ENCODE peak calls at places on chromosomes 4 and X, in five cellular contexts. F is HepG2, Y is WTC11, M is H1, T is GM12878. X is an unnamed sample.

GRCh38 chr4:128776794-128777216 is 32.7 kb upstream of the JADE1 start:
- DNase-seq in Y (no peak), F (no peak), M (no peak), T (no peak), X (no peak)

GRCh38 chr4:27084685-27085356 is 224.2 kb downstream of the STIM2 start:
- DNase-seq in Y (peak), M (no peak), T (no peak), F (no peak), X (peak)

GRCh38 chr4:56910172-56910967 is 2.7 kb downstream of the REST start:
- DNase-seq in T (no peak), M (no peak), Y (no peak), F (no peak), X (peak)

GRCh38 chr4:3372264-3372932 is 69.4 kb upstream of the HGFAC start:
- DNase-seq in M (no peak), F (no peak), T (no peak), Y (no peak), X (no peak)

GRCh38 chr4:101346312-101346561 is 1.1 kb downstream of the PPP3CA start:
- DNase-seq in Y (no peak), M (no peak), T (no peak), F (peak), X (no peak)

GRCh38 chr4:81227968-81228367 is 12.9 kb upstream of the PRKG2 start:
- DNase-seq in T (no peak), F (no peak), M (no peak), Y (no peak), X (no peak)

GRCh38 chr4:173001571-173001970 is 167.0 kb upstream of the GALNT7 start:
- DNase-seq in M (no peak), Y (no peak), F (no peak), T (no peak), X (no peak)

GRCh38 chr4:99202536-99202935 is 16.5 kb downstream of the ADH6 start:
- DNase-seq in M (no peak), Y (no peak), F (no peak), T (no peak), X (no peak)

GRCh38 chrX:55598333-55598732 is 24.9 kb upstream of the FOXR2 start:
- DNase-seq in F (no peak), Y (no peak), T (no peak), M (no peak), X (no peak)

GRCh38 chr4:138507527-138507926 is 265.4 kb upstream of the SLC7A11 start:
- DNase-seq in Y (no peak), M (no peak), T (no peak), F (no peak), X (no peak)
- TF ChIP-seq CREB1 in Y (no peak), M (no peak), T (no peak), F (no peak), X (no peak)

DNA sequence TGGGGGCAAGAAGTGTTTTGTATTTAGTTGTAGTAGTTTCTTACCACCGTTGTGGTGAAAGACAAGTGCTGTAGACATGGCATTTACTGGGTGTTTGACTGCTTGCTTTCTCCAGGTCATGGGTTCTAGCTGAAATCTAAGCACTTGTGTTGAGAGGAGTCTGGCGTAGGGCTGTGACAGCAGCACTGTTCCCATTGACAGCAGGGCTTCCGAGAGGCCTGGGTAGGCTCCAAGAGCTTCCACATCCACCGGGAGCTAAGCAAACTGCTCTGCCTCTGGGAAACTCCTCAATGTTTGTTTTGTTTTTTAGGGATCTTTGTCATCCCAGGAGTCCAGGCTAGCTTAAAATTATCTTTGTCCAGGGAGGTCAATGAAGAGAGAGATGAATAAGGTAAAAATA is 44.3 kb downstream of the BMPR1B start:
- DNase-seq in M (no peak), Y (no peak), T (no peak), F (no peak), X (no peak)
- TF ChIP-seq CREB1 in M (no peak), Y (no peak), T (no peak), F (no peak), X (no peak)

GRCh38 chr4:23889368-23889767 is 479 bp downstream of the PPARGC1A start:
- DNase-seq in F (no peak), T (no peak), M (no peak), Y (no peak), X (no peak)
- TF ChIP-seq CREB1 in F (no peak), T (no peak), M (no peak), Y (no peak), X (no peak)

GRCh38 chr4:55078987-55079386 is 46.4 kb downstream of the KDR start:
- DNase-seq in M (no peak), F (no peak), T (no peak), Y (no peak), X (no peak)

GRCh38 chr4:55075823-55076418 is 49.5 kb downstream of the KDR start:
- DNase-seq in M (no peak), Y (no peak), F (no peak), T (no peak), X (no peak)

GRCh38 chr4:55075376-55075775 is 50.0 kb downstream of the KDR start:
- DNase-seq in F (no peak), M (no peak), Y (no peak), T (no peak), X (no peak)

GRCh38 chr4:55079451-55080173 is 45.8 kb downstream of the KDR start:
- DNase-seq in T (no peak), M (no peak), F (no peak), Y (no peak), X (no peak)

GRCh38 chr4:55077577-55077976 is 47.8 kb downstream of the KDR start:
- DNase-seq in M (no peak), T (no peak), Y (no peak), F (no peak), X (no peak)
- TF ChIP-seq CREB1 in M (no peak), T (no peak), Y (no peak), F (no peak), X (no peak)

GRCh38 chr4:78747328-78747946 is 28.7 kb upstream of the BMP2K start:
- DNase-seq in M (no peak), T (no peak), Y (no peak), F (no peak), X (no peak)

GRCh38 chr4:78753091-78753490 is 23.1 kb upstream of the BMP2K start:
- DNase-seq in F (no peak), Y (no peak), T (peak), M (no peak), X (no peak)

GRCh38 chr4:78749258-78749971 is 26.7 kb upstream of the BMP2K start:
- DNase-seq in F (no peak), M (no peak), T (peak), Y (no peak), X (no peak)

GRCh38 chr4:78748361-78748760 is 27.8 kb upstream of the BMP2K start:
- DNase-seq in Y (no peak), T (no peak), M (no peak), F (no peak), X (no peak)

GRCh38 chr4:78749972-78750727 is 26.0 kb upstream of the BMP2K start:
- DNase-seq in T (peak), M (no peak), F (no peak), Y (no peak), X (no peak)
- TF ChIP-seq CREB1 in T (peak), M (no peak), F (no peak), Y (no peak), X (no peak)

DNA sequence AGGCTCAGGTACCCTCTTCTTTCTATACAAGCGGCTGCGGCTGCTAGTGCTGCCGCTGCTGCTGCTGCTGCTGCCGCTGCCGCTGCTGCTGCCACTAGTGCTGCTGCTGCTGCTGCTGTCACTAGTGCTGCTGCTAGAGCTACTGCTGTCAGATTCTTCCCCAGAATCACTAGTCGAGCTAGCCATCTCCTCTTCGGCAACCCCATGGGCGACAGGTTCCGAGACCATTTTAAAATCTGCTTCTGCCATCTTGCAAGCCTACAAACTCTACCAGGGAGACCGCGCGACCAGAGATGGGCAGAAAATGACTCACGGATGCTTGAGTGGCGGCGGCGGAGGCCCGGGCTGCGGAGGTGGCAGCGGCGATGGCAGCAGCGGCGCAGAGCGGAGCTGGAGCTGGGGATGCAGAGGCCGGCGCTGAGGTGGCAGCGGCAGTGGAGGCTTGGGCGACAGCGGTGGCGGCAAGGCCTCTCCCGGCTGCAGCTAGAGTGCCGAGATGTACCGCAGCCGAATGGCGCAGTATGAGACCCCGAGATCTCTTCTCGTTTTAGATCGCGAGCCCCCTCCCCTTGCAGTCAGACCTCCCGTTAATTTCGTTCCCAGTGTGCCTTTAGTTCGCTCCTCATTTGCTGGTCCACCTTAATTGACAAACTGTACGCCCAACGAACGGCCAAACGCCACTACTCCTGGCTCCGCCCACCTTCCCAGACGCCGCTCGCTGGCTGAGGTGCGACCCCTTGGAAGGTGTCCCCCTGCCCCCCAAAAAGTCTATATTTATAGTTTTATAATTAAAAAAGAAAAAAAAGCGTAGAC is at the start of gene NAP1L3:
- DNase-seq in Y (peak), F (peak), T (no peak), M (peak), X (no peak)
- TF ChIP-seq CREB1 in Y (no peak), F (no peak), T (no peak), M (no peak), X (no peak)

X was measured in K562.